ENCODE peak calls at places on chromosomes 12 and 14, in six cellular contexts. U, V, M, Y, C and W are unnamed samples. For H3K4me1, the result is how much of the 10 kb centered on the place peaks cover.

GRCh38 chr14:36171607-36172006 is 4.9 kb downstream of the PTCSC3 start:
- DNase-seq in Y (no peak), V (no peak), C (no peak), M (no peak), U (no peak), W (no peak)

GRCh38 chr14:61178226-61179060 is 102.7 kb downstream of the TMEM30B start:
- DNase-seq in M (no peak), C (peak), U (no peak), Y (no peak), V (peak), W (no peak)

GRCh38 chr12:115806000-115806399 is 471.5 kb downstream of the MED13L start:
- DNase-seq in V (no peak), U (no peak), M (no peak), C (no peak), Y (no peak), W (no peak)

GRCh38 chr12:69779928-69780327 is 41.3 kb downstream of the RAB3IP start:
- DNase-seq in U (no peak), M (no peak), V (peak), C (no peak), Y (no peak), W (no peak)

GRCh38 chr14:96212896-96213295 is 8.3 kb downstream of the BDKRB2 start:
- DNase-seq in U (no peak), M (no peak), Y (no peak), C (no peak), V (no peak), W (no peak)

GRCh38 chr14:89369656-89370055 is 47.4 kb downstream of the FOXN3 start:
- DNase-seq in U (no peak), V (no peak), C (no peak), Y (no peak), M (no peak), W (no peak)

GRCh38 chr12:34605510-34605887 is 583.2 kb downstream of the ALG10 start:
- DNase-seq in Y (no peak), C (no peak), U (no peak), M (no peak), V (no peak), W (peak)

GRCh38 chr12:118591-118990 is 52.0 kb downstream of the IQSEC3 start:
- DNase-seq in M (no peak), U (no peak), V (no peak), C (no peak), Y (no peak), W (peak)

GRCh38 chr14:97634786-97635185 is 837.6 kb downstream of the VRK1 start:
- DNase-seq in U (no peak), V (peak), M (no peak), C (no peak), Y (no peak), W (no peak)

GRCh38 chr12:6321905-6322304 is 11.4 kb downstream of the PLEKHG6 start:
- DNase-seq in V (no peak), U (no peak), C (no peak), Y (no peak), M (no peak), W (no peak)

GRCh38 chr12:74646831-74647230 is 109.2 kb downstream of the ATXN7L3B start:
- DNase-seq in U (no peak), V (peak), M (no peak), C (no peak), Y (no peak), W (no peak)

GRCh38 chr12:94147991-94148840 is at the start of gene PLXNC1:
- DNase-seq in Y (no peak), C (peak), U (peak), V (peak), M (peak), W (peak)

GRCh38 chr14:91009501-91010152 is 50.8 kb downstream of the RPS6KA5 start:
- DNase-seq in Y (no peak), C (no peak), U (no peak), V (no peak), M (no peak), W (no peak)

GRCh38 chr14:22865424-22866215 is 5.9 kb upstream of the LRP10 start:
- DNase-seq in Y (no peak), V (no peak), U (no peak), M (no peak), C (no peak), W (peak)

GRCh38 chr14:75794615-75795038 is 133.6 kb downstream of the TTLL5 start:
- DNase-seq in C (no peak), V (peak), Y (no peak), U (no peak), M (no peak), W (no peak)

GRCh38 chr14:58287607-58288042 is 10.7 kb upstream of the ARID4A start:
- DNase-seq in Y (no peak), U (no peak), V (no peak), M (no peak), C (no peak), W (no peak)

GRCh38 chr12:22289250-22289649 is 45.3 kb downstream of the ST8SIA1 start:
- DNase-seq in M (no peak), Y (no peak), U (no peak), C (no peak), V (no peak), W (no peak)

GRCh38 chr12:25789520-25789919 is 169.0 kb upstream of the RASSF8 start:
- DNase-seq in M (no peak), U (no peak), Y (no peak), C (no peak), V (no peak), W (no peak)

GRCh38 chr14:93954900-93955891 is 21.2 kb downstream of the ASB2 start:
- DNase-seq in U (no peak), M (no peak), V (no peak), Y (no peak), C (no peak), W (peak)

GRCh38 chr12:6644903-6645302 is 2.3 kb downstream of the ACRBP start:
- DNase-seq in M (peak), Y (peak), U (no peak), C (no peak), V (no peak), W (no peak)

GRCh38 chr14:101022916-101023435 is 119.5 kb upstream of the RTL1 start:
- DNase-seq in V (no peak), C (no peak), Y (no peak), M (no peak), U (no peak), W (no peak)

GRCh38 chr14:97287956-97288355 is 490.8 kb downstream of the VRK1 start:
- DNase-seq in V (no peak), M (no peak), C (no peak), U (no peak), Y (no peak), W (no peak)

GRCh38 chr14:94128216-94128839 is 1.1 kb downstream of the IFI27L2 start:
- DNase-seq in C (no peak), V (no peak), M (no peak), U (no peak), Y (no peak), W (no peak)

GRCh38 chr12:43336962-43337555 is 214.9 kb downstream of the ADAMTS20 start:
- DNase-seq in C (no peak), M (no peak), U (no peak), V (peak), Y (no peak), W (no peak)

GRCh38 chr14:100449225-100449987 is 126.3 kb downstream of the SLC25A47 start:
- DNase-seq in U (no peak), M (no peak), V (no peak), Y (no peak), C (no peak), W (no peak)

GRCh38 chr12:113910751-113911272 is 55.3 kb downstream of the RBM19 start:
- DNase-seq in V (no peak), U (no peak), Y (no peak), M (no peak), C (no peak), W (no peak)

GRCh38 chr12:452667-453210 is 7.0 kb upstream of the B4GALNT3 start:
- DNase-seq in C (peak), V (no peak), M (peak), U (peak), Y (no peak), W (no peak)

GRCh38 chr12:58969227-58969626 is 48.9 kb upstream of the LRIG3 start:
- DNase-seq in U (no peak), M (no peak), C (no peak), V (no peak), Y (no peak), W (no peak)
- H3K4me3 ChIP-seq in U (no peak), M (no peak), C (no peak), V (no peak), Y (no peak), W (no peak)

GRCh38 chr12:131564843-131565242 is 146.0 kb upstream of the SFSWAP start:
- DNase-seq in M (no peak), Y (no peak), C (no peak), V (no peak), U (no peak), W (no peak)

GRCh38 chr12:131565256-131566005 is 145.5 kb upstream of the SFSWAP start:
- DNase-seq in M (no peak), Y (no peak), U (no peak), C (no peak), V (no peak), W (no peak)

GRCh38 chr12:131559517-131560516 is 151.1 kb upstream of the SFSWAP start:
- DNase-seq in U (no peak), Y (no peak), V (peak), M (no peak), C (no peak), W (no peak)

GRCh38 chr12:131557310-131557709 is 153.6 kb upstream of the SFSWAP start:
- DNase-seq in V (no peak), C (no peak), Y (no peak), M (no peak), U (no peak), W (no peak)

GRCh38 chr12:131561891-131562684 is 148.8 kb upstream of the SFSWAP start:
- DNase-seq in U (no peak), Y (no peak), V (no peak), M (no peak), C (no peak), W (no peak)
- H3K4me1 ChIP-seq in U (under half), Y (under half), V (under half), M (under half), C (under half), W (under half)

GRCh38 chr14:68813318-68813838 is 20.5 kb upstream of the ZFP36L1 start:
- DNase-seq in U (no peak), V (no peak), C (no peak), Y (no peak), M (no peak), W (no peak)

GRCh38 chr14:68816943-68817430 is 24.1 kb upstream of the ZFP36L1 start:
- DNase-seq in U (no peak), C (no peak), M (no peak), V (no peak), Y (no peak), W (no peak)

GRCh38 chr14:68815288-68816182 is 22.7 kb upstream of the ZFP36L1 start:
- DNase-seq in V (no peak), Y (no peak), M (no peak), C (peak), U (no peak), W (no peak)

GRCh38 chr14:68816183-68816942 is 23.5 kb upstream of the ZFP36L1 start:
- DNase-seq in V (peak), C (peak), Y (peak), M (peak), U (peak), W (peak)

GRCh38 chr14:68814376-68815287 is 21.8 kb upstream of the ZFP36L1 start:
- DNase-seq in Y (peak), C (no peak), V (peak), U (peak), M (no peak), W (peak)
- H3K4me3 ChIP-seq in Y (peak), C (peak), V (peak), U (peak), M (no peak), W (peak)

GRCh38 chr14:102898776-102899515 is 23.5 kb upstream of the AMN start:
- DNase-seq in V (no peak), M (no peak), U (no peak), Y (no peak), C (no peak), W (no peak)
- H3K4me1 ChIP-seq in V (under half), M (under half), U (under half), Y (under half), C (under half), W (under half)

GRCh38 chr12:56082967-56083366 is 3.0 kb downstream of the ERBB3 start:
- DNase-seq in U (no peak), C (no peak), Y (no peak), V (no peak), M (peak), W (no peak)

GRCh38 chr12:56080556-56081138 is 682 bp downstream of the ERBB3 start:
- DNase-seq in Y (no peak), C (no peak), V (peak), M (no peak), U (no peak), W (peak)

GRCh38 chr12:56079729-56080555 is at the start of gene ERBB3:
- DNase-seq in U (peak), M (peak), V (peak), Y (peak), C (peak), W (peak)

GRCh38 chr12:56082382-56082781 is 2.4 kb downstream of the ERBB3 start:
- DNase-seq in V (no peak), C (no peak), U (no peak), Y (no peak), M (no peak), W (no peak)

DNA sequence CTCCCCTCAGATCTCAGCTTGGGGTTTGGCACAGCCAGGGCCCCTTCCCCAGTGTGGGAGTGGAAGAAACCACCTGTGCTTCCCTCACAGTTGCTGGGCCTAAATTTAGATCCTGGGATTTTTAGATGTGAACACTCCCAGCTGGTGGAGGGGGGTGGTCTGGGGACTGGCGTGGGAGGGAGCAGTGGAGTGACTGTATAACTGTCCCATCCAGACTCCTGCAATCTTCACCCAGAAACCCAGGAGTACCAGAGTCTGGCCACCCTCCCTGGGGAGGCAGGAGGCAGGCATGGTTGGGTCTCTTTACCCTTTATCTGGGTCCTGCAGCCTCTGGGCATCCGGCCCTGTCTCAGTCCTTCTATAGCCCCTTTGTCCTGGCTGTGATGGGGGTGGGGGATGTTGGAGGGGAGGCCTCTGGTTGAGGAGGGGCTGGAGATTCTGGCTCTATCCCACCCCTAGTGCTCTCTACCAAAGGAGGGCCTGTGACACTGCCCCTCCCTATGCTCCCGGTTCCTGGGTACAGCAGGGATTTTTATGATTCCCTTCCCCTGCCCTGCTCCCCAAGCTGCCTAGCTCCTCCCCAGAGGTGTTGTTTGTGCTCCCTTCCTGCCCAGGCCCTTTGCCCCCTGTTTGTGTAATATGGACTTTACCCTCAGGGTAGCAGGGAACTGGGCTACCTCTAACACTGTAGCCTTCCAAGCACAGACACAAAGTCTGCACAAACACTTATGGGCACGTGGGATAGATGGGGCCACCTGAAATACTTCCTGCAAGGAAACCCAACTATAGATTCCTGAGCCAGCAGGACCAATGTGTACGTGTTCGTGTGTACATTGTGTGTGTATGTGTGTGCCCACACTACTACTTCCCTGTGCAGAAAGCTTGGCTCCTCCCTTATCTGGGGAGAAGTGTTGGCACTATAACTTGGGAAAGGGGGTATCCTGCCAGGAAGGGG is 1.7 kb downstream of the ERBB3 start:
- DNase-seq in M (no peak), V (peak), Y (no peak), U (no peak), C (no peak), W (no peak)
- H3K4me3 ChIP-seq in M (no peak), V (peak), Y (peak), U (no peak), C (no peak), W (peak)

GRCh38 chr12:100024974-100025555 is 40.3 kb upstream of the ANKS1B start:
- DNase-seq in Y (no peak), U (no peak), C (no peak), V (no peak), M (no peak), W (no peak)
- H3K4me1 ChIP-seq in Y (under half), U (under half), C (under half), V (under half), M (under half), W (under half)

GRCh38 chr12:19844224-19844623 is 404.9 kb downstream of the AEBP2 start:
- DNase-seq in V (no peak), U (no peak), C (no peak), Y (no peak), M (no peak), W (no peak)
- H3K4me3 ChIP-seq in V (no peak), U (no peak), C (no peak), Y (no peak), M (no peak), W (no peak)